ENCODE peak calls at places on chromosomes 2 and 18, in five cellular contexts. D is A549, A is thyroid gland, R is ovary, S is DND-41. T is an unnamed sample.

GRCh38 chr2:16162491-16163040 is 222.2 kb downstream of the MYCN start:
- DNase-seq in R (no peak), A (no peak), D (no peak), S (no peak), T (no peak)

GRCh38 chr2:149205143-149205542 is 125.2 kb upstream of the LYPD6 start:
- DNase-seq in S (no peak), D (no peak), R (no peak), A (no peak), T (no peak)

GRCh38 chr2:184577741-184578140 is 20.6 kb upstream of the ZNF804A start:
- DNase-seq in A (no peak), D (no peak), R (no peak), S (no peak), T (no peak)

GRCh38 chr2:217890445-217890844 is 112.3 kb downstream of the TNS1 start:
- DNase-seq in R (no peak), S (no peak), D (peak; percentile 21), A (peak; percentile 81), T (no peak)

GRCh38 chr18:4068552-4069158 is 386.5 kb downstream of the DLGAP1 start:
- DNase-seq in A (peak; percentile 29), D (peak; percentile 30), R (no peak), S (peak; percentile 50), T (no peak)

GRCh38 chr2:127012868-127013267 is 94.1 kb downstream of the BIN1 start:
- DNase-seq in A (no peak), D (no peak), S (no peak), R (no peak), T (no peak)

GRCh38 chr2:126749537-126749936 is 93.6 kb downstream of the GYPC start:
- DNase-seq in D (no peak), R (no peak), S (no peak), A (no peak), T (no peak)

GRCh38 chr2:202104286-202104870 is 31.3 kb downstream of the KIAA2012 start:
- DNase-seq in R (no peak), D (peak; percentile 31), S (peak; percentile 43), A (no peak), T (no peak)

GRCh38 chr2:172552547-172553291 is 3.2 kb upstream of the PDK1 start:
- DNase-seq in R (no peak), S (no peak), A (no peak), D (no peak), T (no peak)

GRCh38 chr2:108940156-108940555 is 48.9 kb downstream of the EDAR start:
- DNase-seq in S (no peak), R (no peak), D (no peak), A (no peak), T (no peak)

GRCh38 chr2:227748079-227748478 is 2.4 kb downstream of the SCYGR8 start:
- DNase-seq in S (no peak), R (no peak), A (peak; percentile 21), D (peak; percentile 10), T (no peak)

GRCh38 chr2:157190151-157190550 is 67.4 kb upstream of the GALNT5 start:
- DNase-seq in S (no peak), A (no peak), R (no peak), D (no peak), T (no peak)

GRCh38 chr18:74990563-74991081 is 218.3 kb downstream of the PTGR3 start:
- DNase-seq in S (no peak), D (no peak), A (no peak), R (no peak), T (no peak)

GRCh38 chr2:239326831-239327535 is 73.8 kb downstream of the HDAC4 start:
- DNase-seq in D (no peak), A (no peak), S (peak; percentile 98), R (peak; percentile 40), T (peak; percentile 60)

GRCh38 chr18:72206814-72207213 is 337.3 kb downstream of the CBLN2 start:
- DNase-seq in R (no peak), S (no peak), A (no peak), D (no peak), T (no peak)

GRCh38 chr18:60090170-60090569 is 190.4 kb downstream of the PMAIP1 start:
- DNase-seq in R (no peak), D (no peak), A (no peak), S (no peak), T (no peak)

GRCh38 chr2:228841877-228842276 is 429.2 kb downstream of the PID1 start:
- DNase-seq in D (no peak), S (no peak), A (no peak), R (no peak), T (no peak)

GRCh38 chr2:102801098-102801718 is 39.4 kb downstream of the TMEM182 start:
- DNase-seq in A (no peak), S (peak; percentile 44), R (no peak), D (no peak), T (no peak)

GRCh38 chr2:8876628-8877027 is 39.2 kb upstream of the KIDINS220 start:
- DNase-seq in S (no peak), R (no peak), D (no peak), A (no peak), T (no peak)

DNA sequence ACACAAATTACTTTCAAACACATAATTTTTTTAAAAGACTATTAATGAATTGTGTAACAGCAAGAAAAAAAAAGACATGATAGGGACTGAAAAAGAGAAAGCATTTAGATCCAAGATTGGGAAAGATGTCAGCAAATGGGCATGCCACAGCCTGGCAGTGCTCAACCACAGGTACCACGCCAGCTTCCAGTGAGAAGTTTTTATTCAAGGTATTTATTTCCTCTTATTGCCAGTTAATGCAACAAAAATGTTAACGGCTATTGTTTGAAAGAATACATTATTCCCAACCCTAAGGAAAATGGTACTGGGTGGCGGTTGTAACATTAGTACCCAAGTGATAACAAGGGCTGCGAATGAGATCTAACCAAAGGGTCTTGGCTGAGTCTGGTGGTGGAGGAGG is 50.1 kb downstream of the TTC39C start:
- DNase-seq in D (no peak), A (no peak), S (no peak), R (no peak), T (no peak)
- H3K27ac ChIP-seq in D (no peak overlapping the region), A (no peak overlapping the region), S (no peak overlapping the region), R (no peak overlapping the region), T (peak overlapping the region; percentile 20)

GRCh38 chr2:195390686-195391085 is 266.3 kb upstream of the SLC39A10 start:
- DNase-seq in A (no peak), D (no peak), S (no peak), R (no peak), T (no peak)
- TF ChIP-seq CTCF in A (no peak), D (no peak), S (no peak), R (no peak), T (no peak)

DNA sequence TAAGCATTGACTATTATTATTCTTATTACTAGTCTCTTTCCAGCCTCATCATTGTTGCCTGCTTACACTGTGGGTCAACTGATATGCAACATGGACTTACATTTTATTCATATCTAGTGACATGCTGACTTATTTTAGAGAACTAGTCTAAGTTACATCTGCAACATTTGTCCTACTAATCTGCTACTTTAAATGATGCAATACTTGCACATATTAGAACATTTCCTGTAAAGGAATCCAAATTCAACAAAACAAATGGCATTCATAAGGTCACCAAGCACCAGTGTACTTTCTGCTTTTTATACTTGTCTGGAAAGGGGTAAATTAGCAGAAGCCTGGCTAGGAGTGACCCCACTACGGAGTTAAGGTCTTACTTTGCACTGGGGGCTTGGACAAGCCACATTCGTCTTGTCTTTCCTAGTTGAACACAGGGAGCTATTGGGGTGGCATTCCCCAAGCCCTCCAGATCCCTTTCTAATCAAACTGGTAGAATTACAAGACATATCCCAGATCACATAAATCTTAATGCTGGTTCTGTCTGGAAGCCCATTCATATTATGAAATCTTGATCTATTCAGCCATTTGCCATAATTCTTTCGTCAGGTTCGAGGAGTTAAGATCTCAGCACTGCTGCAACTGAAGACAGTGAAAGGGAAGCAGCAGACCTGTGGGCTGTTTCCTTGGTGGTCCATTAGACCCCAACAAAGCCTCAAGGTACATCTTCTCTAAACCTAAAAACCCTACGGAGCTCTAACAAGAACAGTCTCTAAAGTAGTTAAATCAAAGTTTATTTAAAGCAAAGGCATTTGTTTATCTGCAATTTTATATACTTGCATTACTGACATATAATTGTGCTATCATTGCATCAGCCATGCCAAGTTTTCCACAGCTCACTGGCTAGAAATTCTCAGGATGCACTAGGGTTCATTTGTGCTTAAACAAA is 49.9 kb upstream of the RTN4 start:
- DNase-seq in D (no peak), S (peak; percentile 39), A (no peak), R (no peak), T (no peak)
- H3K27ac ChIP-seq in D (peak overlapping the region; percentile 82), S (peak overlapping the region; percentile 89), A (peak overlapping the region; percentile 54), R (no peak overlapping the region), T (peak overlapping the region; percentile 83)

DNA sequence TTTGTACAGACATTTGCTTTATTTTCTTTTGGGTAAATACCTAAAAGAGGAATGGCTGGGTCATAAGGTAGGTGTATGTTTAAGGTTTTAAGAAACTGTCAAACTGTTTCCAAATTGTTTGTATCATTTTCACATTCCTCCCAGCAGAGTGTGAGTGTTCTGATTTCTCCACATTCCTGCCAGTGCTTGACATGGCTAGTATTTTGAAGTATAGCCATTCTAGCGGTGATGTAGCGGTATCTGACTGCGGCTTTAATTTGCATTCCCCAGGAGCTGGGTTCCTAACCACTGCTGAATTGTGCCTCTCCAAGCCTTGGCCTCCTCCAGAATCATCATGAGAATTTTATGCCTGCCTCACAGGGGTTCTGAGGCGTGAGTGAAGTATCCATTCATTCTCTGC is 61.8 kb upstream of the ARL4C start:
- DNase-seq in A (no peak), D (no peak), S (no peak), R (no peak), T (no peak)
- TF ChIP-seq CTCF in A (no peak), D (no peak), S (no peak), R (no peak), T (no peak)

DNA sequence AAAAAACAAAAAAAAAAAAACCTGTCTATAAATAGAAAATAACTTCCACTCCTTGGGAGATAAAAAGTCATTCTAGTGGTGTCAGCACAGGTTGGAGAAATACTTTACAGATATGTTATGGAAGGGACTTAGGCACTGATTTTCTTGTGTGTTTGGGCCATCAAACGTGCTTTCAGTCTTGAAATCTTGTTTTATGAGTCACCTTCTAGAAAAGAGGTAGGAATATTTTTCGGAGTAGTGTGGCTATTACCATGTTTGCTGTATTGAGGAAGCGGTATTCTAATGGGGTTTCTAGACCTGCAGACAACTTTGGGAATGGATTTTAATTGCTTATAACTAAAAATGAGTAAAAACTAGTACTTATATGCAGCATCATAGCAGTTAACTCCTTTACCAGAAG is 12.0 kb downstream of the HNMT start:
- DNase-seq in D (no peak), A (no peak), S (no peak), R (no peak), T (no peak)
- H3K27ac ChIP-seq in D (no peak overlapping the region), A (no peak overlapping the region), S (no peak overlapping the region), R (no peak overlapping the region), T (peak overlapping the region; percentile 84)

DNA sequence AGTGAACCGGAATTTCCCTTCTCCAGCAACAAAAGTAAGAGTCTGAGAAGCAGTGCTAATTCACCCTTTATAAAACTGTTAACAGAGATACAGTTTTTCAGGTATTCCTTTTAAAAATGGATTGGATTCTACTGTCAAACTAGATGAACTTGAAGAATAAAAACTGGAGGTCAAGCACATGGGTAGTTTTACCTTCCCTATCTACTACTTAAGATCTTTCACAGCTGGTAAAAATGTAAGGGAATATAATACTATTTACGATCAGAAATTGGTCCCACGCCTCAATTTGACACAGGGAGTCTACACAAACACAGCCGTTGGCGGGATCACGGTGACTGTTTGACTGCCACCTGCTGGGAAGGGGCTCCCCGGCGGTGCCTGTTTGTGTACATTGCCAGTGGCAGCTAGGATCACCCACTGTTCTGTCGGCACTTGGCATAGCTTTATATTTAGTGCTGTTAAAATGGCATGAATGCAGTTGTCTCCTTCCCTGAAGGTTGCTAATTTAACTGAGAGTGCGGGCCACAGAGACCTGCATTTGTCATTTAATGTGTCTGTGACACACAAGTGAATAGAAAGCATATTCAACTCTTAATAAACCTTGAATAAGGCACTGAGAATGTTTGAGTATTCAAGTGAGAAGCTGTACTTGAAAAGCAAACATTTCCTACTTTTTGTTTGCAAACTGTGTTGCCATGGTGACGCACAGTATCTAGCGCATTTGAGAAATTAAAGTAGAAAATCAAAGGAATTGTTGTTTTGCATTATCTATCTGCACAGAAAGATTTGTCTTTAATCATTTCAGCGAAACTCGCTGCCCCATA is 59.6 kb downstream of the ABCG8 start:
- DNase-seq in D (peak; percentile 64), S (no peak), R (no peak), A (peak; percentile 26), T (no peak)
- TF ChIP-seq CTCF in D (peak; percentile 61), S (peak; percentile 47), R (no peak), A (no peak), T (no peak)

T was measured in suprapubic skin.